ENCODE peak calls at places on chromosomes 12 and 14, in four cellular contexts. D is GM12864, C is choroid plexus epithelial cell, S is IMR-90. F is an unnamed sample.

GRCh38 chr12:44750468-44750867 is 125.6 kb downstream of the NELL2 start:
- DNase-seq in D (no peak), C (peak), S (no peak), F (no peak)

GRCh38 chr12:53427905-53428594 is 4.4 kb downstream of the AMHR2 start:
- DNase-seq in D (no peak), C (peak), S (peak), F (no peak)

GRCh38 chr14:89221109-89221508 is 195.9 kb downstream of the FOXN3 start:
- DNase-seq in D (no peak), C (peak), S (peak), F (no peak)

GRCh38 chr14:24181251-24182077 is 7.2 kb downstream of the IPO4 start:
- DNase-seq in D (no peak), C (no peak), S (no peak), F (no peak)

GRCh38 chr12:106760184-106760531 is 14.3 kb upstream of the RIC8B start:
- DNase-seq in D (peak), C (peak), S (peak), F (peak)

GRCh38 chr12:67515679-67516363 is 132.7 kb upstream of the DYRK2 start:
- DNase-seq in D (peak), C (peak), S (no peak), F (no peak)

GRCh38 chr12:12872139-12872933 is 19.0 kb upstream of the GPRC5A start:
- DNase-seq in D (no peak), C (peak), S (peak), F (no peak)

GRCh38 chr14:105257464-105257863 is 9.1 kb downstream of the BTBD6 start:
- DNase-seq in D (no peak), C (no peak), S (no peak), F (no peak)

GRCh38 chr12:99752740-99753139 is 105.2 kb downstream of the GARIN6 start:
- DNase-seq in D (no peak), C (no peak), S (no peak), F (no peak)

GRCh38 chr14:52000019-52000582 is 10.8 kb downstream of the RTRAF start:
- DNase-seq in D (no peak), C (no peak), S (peak), F (no peak)

GRCh38 chr12:102227954-102228353 is 30.3 kb upstream of the PMCH start:
- DNase-seq in D (no peak), C (no peak), S (no peak), F (no peak)

GRCh38 chr12:64618953-64619590 is 8.8 kb downstream of the RASSF3 start:
- DNase-seq in D (no peak), C (peak), S (peak), F (peak)

GRCh38 chr12:115966376-115966775 is 311.1 kb downstream of the MED13L start:
- DNase-seq in D (no peak), C (no peak), S (no peak), F (no peak)

GRCh38 chr12:108638141-108638823 is 4.6 kb upstream of the SELPLG start:
- DNase-seq in D (no peak), C (no peak), S (no peak), F (no peak)

GRCh38 chr14:62304172-62304571 is 542.0 kb downstream of the SNAPC1 start:
- DNase-seq in D (no peak), C (no peak), S (no peak), F (no peak)

GRCh38 chr12:45234134-45234865 is 18.4 kb downstream of the ANO6 start:
- DNase-seq in D (no peak), C (peak), S (peak), F (no peak)

GRCh38 chr12:12779529-12779928 is 5.9 kb upstream of the APOLD1 start:
- DNase-seq in D (no peak), C (peak), S (peak), F (no peak)

GRCh38 chr12:74317078-74317581 is 220.5 kb upstream of the ATXN7L3B start:
- DNase-seq in D (no peak), C (peak), S (no peak), F (no peak)

GRCh38 chr12:124324803-124325705 is 30.2 kb downstream of the RFLNA start:
- DNase-seq in D (no peak), C (no peak), S (no peak), F (no peak)

GRCh38 chr12:132432126-132432525 is 57.8 kb upstream of the FBRSL1 start:
- DNase-seq in D (no peak), C (no peak), S (no peak), F (no peak)

GRCh38 chr12:132429122-132429931 is 60.6 kb upstream of the FBRSL1 start:
- DNase-seq in D (no peak), C (no peak), S (no peak), F (no peak)

GRCh38 chr12:132432721-132433577 is 57.0 kb upstream of the FBRSL1 start:
- DNase-seq in D (no peak), C (peak), S (peak), F (no peak)

GRCh38 chr12:132429932-132430643 is 59.9 kb upstream of the FBRSL1 start:
- DNase-seq in D (peak), C (peak), S (no peak), F (peak)

DNA sequence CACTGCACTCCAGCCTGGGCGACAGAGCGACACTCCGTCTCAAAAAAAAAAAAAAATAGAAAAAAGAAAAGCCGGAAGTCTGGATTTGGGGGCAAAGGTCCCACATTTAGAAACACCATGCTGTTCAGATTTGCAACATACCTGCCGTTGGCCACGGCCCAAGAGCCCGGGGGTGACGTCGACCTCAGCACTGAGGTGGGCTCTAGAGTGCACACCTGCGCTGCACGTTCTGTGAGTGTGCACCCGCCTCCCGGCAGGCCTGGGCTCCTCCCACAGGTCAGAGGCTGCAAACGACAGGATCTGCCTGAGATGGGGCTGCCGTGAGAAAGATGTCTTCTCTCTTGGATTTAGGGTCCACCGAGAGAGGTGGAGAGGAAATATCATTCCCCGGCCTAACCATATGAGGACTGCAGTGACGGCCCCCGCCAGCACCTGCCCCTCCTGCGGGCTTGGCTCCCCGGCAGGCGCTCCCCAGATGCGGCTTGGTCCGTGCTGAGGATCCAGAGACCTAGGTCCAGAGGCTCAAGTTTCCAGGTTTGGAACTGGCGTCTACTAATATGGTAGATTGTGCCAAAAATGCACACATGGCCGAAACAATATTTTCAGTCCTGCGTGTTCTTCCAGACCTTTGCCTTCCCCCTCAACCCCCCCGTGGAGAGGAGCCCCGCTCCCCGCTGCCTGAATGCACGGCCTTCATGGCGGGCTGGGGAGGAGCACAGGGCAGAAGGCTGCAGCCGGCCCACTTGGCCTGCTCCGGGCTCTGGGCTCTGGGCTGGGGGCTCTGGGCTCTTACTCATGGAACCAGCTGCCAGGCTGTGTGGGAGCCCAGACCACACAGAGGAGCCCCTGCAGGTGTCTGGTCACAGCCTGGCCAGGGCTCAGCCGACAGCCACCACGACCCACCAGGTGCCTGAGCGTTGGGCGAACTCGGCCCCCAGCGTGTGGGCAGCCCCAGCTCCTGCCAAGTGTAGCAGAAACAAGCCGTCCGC is 58.8 kb upstream of the FBRSL1 start:
- DNase-seq in D (no peak), C (no peak), S (no peak), F (no peak)
- TF ChIP-seq CTCF in D (no peak), C (no peak), S (no peak), F (no peak)

DNA sequence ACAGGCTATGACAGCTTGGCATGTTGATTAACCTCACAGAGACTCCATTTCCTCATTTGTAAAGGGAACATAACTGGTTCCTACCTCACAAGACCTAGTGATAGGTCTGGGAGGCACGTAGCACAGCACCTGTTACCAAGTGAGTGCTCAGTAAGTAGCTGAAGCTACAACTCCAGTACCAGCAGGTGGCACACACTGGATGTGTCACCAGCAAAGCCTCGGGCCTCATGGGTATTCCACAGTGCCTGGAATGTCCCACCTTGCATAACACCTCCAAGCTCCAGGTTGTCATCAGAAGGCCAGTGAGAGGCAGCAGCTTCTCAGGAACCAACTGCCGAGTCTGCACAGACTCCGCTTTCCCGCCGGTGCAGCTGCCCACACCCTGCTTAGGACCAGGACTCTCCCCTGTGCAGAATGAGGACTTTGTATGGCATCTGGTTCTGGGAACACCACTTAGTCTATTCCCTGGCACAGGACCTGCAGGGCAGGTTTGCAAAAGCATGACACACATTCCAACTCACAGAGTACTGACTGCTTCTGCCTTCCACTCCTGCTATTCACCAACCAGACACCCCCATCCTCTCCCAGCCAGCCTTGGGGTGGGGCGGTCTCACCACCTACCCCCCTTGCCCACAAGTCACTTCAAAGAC is 4.2 kb downstream of the VDR start:
- DNase-seq in D (no peak), C (peak), S (no peak), F (no peak)
- TF ChIP-seq CTCF in D (peak), C (no peak), S (peak), F (peak)

DNA sequence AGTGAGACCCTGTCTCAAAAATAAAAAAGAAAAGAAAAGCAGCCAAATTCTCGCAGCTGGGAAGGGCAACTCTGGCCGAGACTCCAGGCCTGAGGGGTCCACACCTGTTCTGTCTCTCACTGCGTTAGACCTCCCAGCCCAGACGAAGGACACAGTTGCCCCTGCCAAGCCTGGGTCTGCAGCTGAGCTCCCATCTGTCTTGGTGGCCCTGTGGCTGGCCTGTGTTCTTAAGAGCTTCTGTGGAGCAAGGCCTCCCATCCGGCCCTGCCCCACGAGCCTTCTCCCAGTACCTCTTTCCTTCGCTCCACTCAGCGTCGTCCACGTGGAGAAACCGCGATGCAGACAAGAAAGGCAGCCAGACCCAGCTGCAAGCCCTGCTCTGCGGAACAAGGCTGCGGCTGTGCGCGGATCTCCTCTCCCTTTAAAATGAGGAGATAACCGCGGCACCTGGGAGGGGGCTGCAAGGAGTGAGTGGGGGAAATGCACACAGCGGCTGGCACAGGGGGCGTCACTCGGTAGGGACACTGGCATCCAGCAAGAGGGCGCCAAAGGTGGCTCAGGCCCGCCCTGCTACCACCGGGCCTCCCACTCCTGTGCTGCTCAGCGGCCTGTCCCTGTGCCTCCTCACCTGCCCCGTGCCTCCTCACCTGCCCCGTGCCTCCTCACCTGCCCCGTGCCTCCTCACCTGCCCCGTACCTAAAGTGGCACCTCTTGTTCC is 42.4 kb downstream of the LRRC74A start:
- DNase-seq in D (no peak), C (no peak), S (no peak), F (no peak)
- TF ChIP-seq CTCF in D (no peak), C (no peak), S (no peak), F (no peak)

GRCh38 chr12:78181544-78182162 is 351.0 kb downstream of the NAV3 start:
- DNase-seq in D (no peak), C (peak), S (peak), F (no peak)
- TF ChIP-seq CTCF in D (peak), C (peak), S (peak), F (peak)

GRCh38 chr14:36584167-36584811 is 1.9 kb upstream of the NKX2-8 start:
- DNase-seq in D (no peak), C (no peak), S (no peak), F (no peak)

GRCh38 chr14:36582011-36582873 is at the start of gene NKX2-8:
- DNase-seq in D (no peak), C (no peak), S (no peak), F (peak)

GRCh38 chr14:36583242-36584166 is 1.1 kb upstream of the NKX2-8 start:
- DNase-seq in D (no peak), C (no peak), S (no peak), F (peak)

GRCh38 chr14:36582874-36583241 is 444 bp upstream of the NKX2-8 start:
- DNase-seq in D (no peak), C (no peak), S (no peak), F (peak)

GRCh38 chr14:36585100-36585499 is 2.7 kb upstream of the NKX2-8 start:
- DNase-seq in D (no peak), C (no peak), S (no peak), F (no peak)
- TF ChIP-seq CTCF in D (no peak), C (no peak), S (no peak), F (no peak)

DNA sequence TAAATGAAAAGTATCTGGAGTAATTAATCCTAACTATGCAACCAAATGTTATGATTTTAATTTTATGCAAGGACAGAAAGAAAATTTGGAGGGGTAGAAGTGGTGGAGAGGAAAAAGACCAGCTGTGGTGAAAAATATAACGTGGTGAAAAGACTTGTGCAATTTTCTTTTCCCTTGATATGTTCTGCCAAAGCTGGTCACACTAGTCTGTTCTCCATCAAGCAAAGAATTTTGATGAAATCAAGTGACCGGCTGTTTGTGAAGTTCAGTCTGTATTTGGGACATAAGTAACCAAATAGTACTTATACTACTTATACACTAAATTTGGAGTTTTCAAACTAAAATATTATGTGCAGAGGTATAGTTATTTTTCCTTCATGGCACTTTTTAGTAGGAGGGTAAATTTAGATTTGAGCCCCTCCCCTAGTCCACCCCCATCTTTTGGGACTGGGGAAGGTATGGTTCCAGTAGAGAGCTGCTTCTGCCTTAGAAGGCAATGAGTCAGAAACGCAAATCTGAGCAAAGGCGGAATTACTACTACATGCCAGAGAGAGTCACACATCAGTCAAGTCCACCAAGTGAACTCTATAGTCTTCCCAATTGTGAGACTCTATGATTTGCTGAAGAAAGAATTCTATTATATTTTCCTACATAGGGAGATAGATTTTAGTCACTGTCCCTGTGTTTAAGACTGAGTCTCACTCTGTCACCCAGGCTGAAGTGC is 229.7 kb downstream of the SLC25A21 start:
- DNase-seq in D (no peak), C (peak), S (peak), F (no peak)
- TF ChIP-seq CTCF in D (no peak), C (no peak), S (no peak), F (no peak)

GRCh38 chr12:121797937-121798801 is 4.7 kb upstream of the RHOF start:
- DNase-seq in D (no peak), C (peak), S (peak), F (no peak)

GRCh38 chr12:121795029-121795977 is 1.8 kb upstream of the RHOF start:
- DNase-seq in D (no peak), C (peak), S (peak), F (peak)

GRCh38 chr12:121798807-121799174 is 5.0 kb upstream of the SETD1B start:
- DNase-seq in D (no peak), C (no peak), S (no peak), F (no peak)

GRCh38 chr12:121799175-121799841 is 4.5 kb upstream of the SETD1B start:
- DNase-seq in D (no peak), C (peak), S (peak), F (peak)

DNA sequence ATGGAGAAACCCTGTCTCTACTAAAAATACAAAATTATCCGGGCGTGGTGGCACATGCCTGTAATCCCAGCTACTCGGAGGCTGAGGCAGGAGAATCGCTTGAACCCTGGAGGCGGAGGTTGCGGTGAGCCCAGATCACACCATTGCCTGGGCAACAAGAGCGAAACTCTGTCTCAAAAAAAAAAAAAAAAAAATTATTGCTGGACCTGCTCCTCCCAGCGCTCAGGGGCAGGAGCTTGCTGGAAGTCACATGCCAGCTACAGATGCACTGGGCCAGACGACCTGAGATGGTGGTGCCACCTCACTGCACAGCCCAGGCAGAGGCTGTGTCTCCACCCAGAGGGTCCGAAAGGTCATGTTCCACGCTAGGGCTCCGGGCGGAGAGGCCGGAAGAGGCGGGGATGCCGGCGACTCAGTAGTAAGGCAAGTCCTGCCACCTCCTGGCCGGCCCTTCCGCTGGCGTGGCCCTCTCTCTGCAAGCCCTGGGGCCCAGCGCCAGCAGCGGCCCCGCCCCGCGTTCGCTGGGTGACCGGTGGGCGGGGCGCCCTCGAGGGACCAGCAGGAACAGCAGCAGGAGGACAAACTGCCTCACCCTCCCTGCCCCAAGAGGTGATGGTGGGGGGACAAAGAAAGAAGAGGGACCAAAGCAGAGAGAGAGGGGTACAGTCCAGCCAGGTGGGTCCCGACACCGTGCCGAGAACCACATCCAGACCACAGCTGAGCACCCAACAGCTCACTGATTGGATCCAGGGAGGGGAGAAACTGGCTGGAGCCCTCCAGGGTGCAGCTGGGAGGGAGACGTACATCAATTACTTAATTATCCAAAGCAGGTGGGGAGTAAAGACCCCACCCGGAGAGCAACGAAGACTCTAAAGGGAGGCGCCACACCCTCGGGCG is 3.6 kb upstream of the RHOF start:
- DNase-seq in D (no peak), C (peak), S (peak), F (no peak)
- TF ChIP-seq CTCF in D (no peak), C (peak), S (peak), F (no peak)

GRCh38 chr12:70436836-70437235 is 70.7 kb downstream of the KCNMB4 start:
- DNase-seq in D (no peak), C (no peak), S (no peak), F (no peak)
- TF ChIP-seq CTCF in D (no peak), C (no peak), S (no peak), F (no peak)

F was measured in GM13977.